ENCODE peak calls at places on chromosomes 16 and 17, in ten cellular contexts. J, G, Q, U, V, A, M, C, T and Z are unnamed samples.

GRCh38 chr16:28192811-28193529 is 18.8 kb downstream of the XPO6 start:
- DNase-seq in J (peak), G (no peak), Q (no peak), U (no peak), V (no peak), A (no peak), M (no peak), C (no peak), T (no peak), Z (no peak)

GRCh38 chr17:51707216-51707615 is 446.9 kb downstream of the UTP18 start:
- DNase-seq in J (no peak), G (no peak), Q (no peak), U (no peak), V (no peak), A (no peak), M (no peak), C (no peak), T (no peak), Z (no peak)

GRCh38 chr17:43723697-43724359 is 34.8 kb downstream of the SOST start:
- DNase-seq in J (no peak), G (no peak), Q (peak), U (no peak), V (no peak), A (no peak), M (no peak), C (peak), T (no peak), Z (peak)

GRCh38 chr16:15716694-15717447 is 66.8 kb downstream of the NDE1 start:
- DNase-seq in J (no peak), G (no peak), Q (no peak), U (no peak), V (no peak), A (no peak), M (no peak), C (no peak), T (no peak), Z (no peak)

GRCh38 chr16:87897563-87898505 is 28.5 kb upstream of the SLC7A5 start:
- DNase-seq in J (peak), G (no peak), Q (no peak), U (no peak), V (no peak), A (peak), M (no peak), C (no peak), T (no peak), Z (no peak)

GRCh38 chr17:77442976-77443742 is 302.4 kb downstream of the SEC14L1 start:
- DNase-seq in J (no peak), G (no peak), Q (no peak), U (no peak), V (no peak), A (no peak), M (no peak), C (no peak), T (no peak), Z (no peak)

GRCh38 chr17:30495586-30495985 is 18.4 kb downstream of the GOSR1 start:
- DNase-seq in J (no peak), G (no peak), Q (no peak), U (no peak), V (no peak), A (no peak), M (no peak), C (no peak), T (no peak), Z (peak)

GRCh38 chr16:56708821-56709685 is 20.9 kb upstream of the NUP93 start:
- DNase-seq in J (no peak), G (no peak), Q (no peak), U (no peak), V (no peak), A (no peak), M (no peak), C (no peak), T (no peak), Z (no peak)

GRCh38 chr16:17543073-17543472 is 72.3 kb upstream of the XYLT1 start:
- DNase-seq in J (no peak), G (no peak), Q (no peak), U (no peak), V (no peak), A (no peak), M (no peak), C (no peak), T (no peak), Z (no peak)